ENCODE peak calls at places on chromosomes 1 and 21, in seven cellular contexts. M, V, F, R, W, P and X are unnamed samples.

GRCh38 chr1:240804475-240804874 is 192.5 kb upstream of the GREM2 start:
- DNase-seq in M (no peak), P (no peak), F (no peak), V (no peak), R (peak; percentile 1), W (no peak), X (no peak)

GRCh38 chr1:232915212-232915611 is 35.2 kb upstream of the NTPCR start:
- DNase-seq in V (no peak), W (no peak), M (no peak), F (no peak), P (no peak), R (no peak), X (no peak)

GRCh38 chr1:17930635-17931034 is 175.5 kb downstream of the ACTL8 start:
- DNase-seq in P (no peak), F (no peak), V (no peak), W (no peak), M (no peak), R (no peak), X (no peak)

GRCh38 chr1:43747736-43748135 is 40.4 kb downstream of the ST3GAL3 start:
- DNase-seq in M (no peak), W (no peak), P (no peak), F (no peak), R (no peak), V (no peak), X (no peak)

GRCh38 chr1:31221072-31221471 is 18.6 kb downstream of the NKAIN1 start:
- DNase-seq in W (no peak), F (no peak), V (no peak), M (no peak), P (no peak), R (no peak), X (no peak)

GRCh38 chr1:78673120-78673519 is 23.5 kb downstream of the IFI44 start:
- DNase-seq in M (no peak), R (no peak), V (no peak), F (no peak), W (no peak), P (no peak), X (no peak)

GRCh38 chr1:157288511-157288910 is 150.3 kb upstream of the ETV3 start:
- DNase-seq in M (no peak), V (no peak), P (no peak), F (no peak), W (no peak), R (no peak), X (no peak)

GRCh38 chr21:18245493-18245967 is 897 bp downstream of the CHODL start:
- DNase-seq in P (no peak), F (no peak), W (peak; percentile 65), R (no peak), V (no peak), M (no peak), X (no peak)

GRCh38 chr1:231584117-231584516 is 42.5 kb upstream of the DISC1 start:
- DNase-seq in F (no peak), V (no peak), M (no peak), R (no peak), P (peak; percentile 17), W (no peak), X (no peak)

GRCh38 chr1:112267929-112268328 is 128.1 kb upstream of the CTTNBP2NL start:
- DNase-seq in M (no peak), V (no peak), R (no peak), F (no peak), P (no peak), W (peak; percentile 14), X (no peak)

GRCh38 chr1:2582401-2582800 is 4.2 kb upstream of the PRXL2B start:
- DNase-seq in V (no peak), P (no peak), W (no peak), M (no peak), R (no peak), F (no peak), X (no peak)

GRCh38 chr1:212413902-212414327 is 771 bp downstream of the PACC1 start:
- DNase-seq in P (no peak), V (no peak), W (no peak), R (no peak), F (no peak), M (no peak), X (no peak)

GRCh38 chr1:206684478-206685255 is at the start of gene MAPKAPK2:
- DNase-seq in M (peak; percentile 78), F (peak; percentile 74), P (peak; percentile 90), W (peak; percentile 75), R (no peak), V (no peak), X (peak; percentile 80)

GRCh38 chr1:85450832-85451231 is 14.1 kb downstream of the DDAH1 start:
- DNase-seq in R (no peak), F (no peak), W (no peak), P (no peak), V (no peak), M (no peak), X (no peak)

GRCh38 chr1:29671957-29672356 is 435.6 kb downstream of the PTPRU start:
- DNase-seq in V (no peak), R (no peak), W (no peak), F (no peak), M (no peak), P (no peak), X (no peak)

GRCh38 chr1:243507001-243507671 is 251.3 kb downstream of the SDCCAG8 start:
- DNase-seq in M (no peak), P (no peak), V (no peak), F (no peak), W (no peak), R (no peak), X (no peak)

GRCh38 chr21:37425684-37426083 is 59.1 kb downstream of the DYRK1A start:
- DNase-seq in M (no peak), V (no peak), F (no peak), W (no peak), P (no peak), R (no peak), X (no peak)

GRCh38 chr1:9651565-9652378 is at the start of gene PIK3CD:
- DNase-seq in M (peak; percentile 64), W (no peak), V (no peak), R (no peak), F (peak; percentile 36), P (no peak), X (no peak)

GRCh38 chr1:175178056-175178455 is 14.5 kb downstream of the KIAA0040 start:
- DNase-seq in P (no peak), R (no peak), W (no peak), F (no peak), V (no peak), M (no peak), X (no peak)

GRCh38 chr21:43726686-43727570 is 8.0 kb downstream of the PDXK start:
- DNase-seq in V (no peak), F (no peak), M (no peak), P (no peak), W (no peak), R (no peak), X (no peak)

GRCh38 chr21:17775431-17776126 is 43.6 kb downstream of the C21orf91 start:
- DNase-seq in F (peak; percentile 59), R (no peak), P (no peak), M (peak; percentile 64), W (no peak), V (no peak), X (no peak)

GRCh38 chr21:17931080-17931479 is 111.9 kb upstream of the C21orf91 start:
- DNase-seq in R (no peak), W (no peak), M (no peak), P (peak; percentile 18), F (no peak), V (no peak), X (no peak)

GRCh38 chr1:116125761-116126160 is 14.6 kb downstream of the MAB21L3 start:
- DNase-seq in V (no peak), M (no peak), P (no peak), F (no peak), W (no peak), R (no peak), X (no peak)

GRCh38 chr1:86194491-86195034 is 38.0 kb upstream of the COL24A1 start:
- DNase-seq in F (no peak), M (no peak), R (no peak), W (no peak), P (no peak), V (no peak), X (no peak)

GRCh38 chr1:65232402-65233122 is 76.8 kb upstream of the DNAJC6 start:
- DNase-seq in R (no peak), P (no peak), M (no peak), W (no peak), V (no peak), F (no peak), X (no peak)

GRCh38 chr1:113903496-113904291 is 905 bp downstream of the AP4B1 start:
- DNase-seq in F (no peak), R (no peak), P (no peak), V (no peak), M (no peak), W (no peak), X (no peak)

GRCh38 chr1:245605480-245606156 is 450.8 kb downstream of the KIF26B start:
- DNase-seq in W (no peak), R (peak; percentile 70), P (no peak), F (no peak), V (no peak), M (no peak), X (no peak)

GRCh38 chr1:28510350-28511223 is 4.7 kb downstream of the RCC1 start:
- DNase-seq in F (no peak), V (no peak), W (no peak), R (no peak), M (peak; percentile 42), P (no peak), X (no peak)

GRCh38 chr1:87180682-87181081 is 148.0 kb upstream of the LMO4 start:
- DNase-seq in V (no peak), F (no peak), R (no peak), P (no peak), W (no peak), M (no peak), X (no peak)

GRCh38 chr1:21623411-21623961 is 45.7 kb downstream of the RAP1GAP start:
- DNase-seq in F (no peak), M (no peak), P (no peak), R (no peak), W (peak; percentile 87), V (peak; percentile 5), X (peak; percentile 77)

GRCh38 chr21:35475006-35475405 is 425.9 kb upstream of the RUNX1 start:
- DNase-seq in M (no peak), W (no peak), P (no peak), V (no peak), F (no peak), R (no peak), X (no peak)